ENCODE peak calls at places on chromosomes 6 and 20, in four cellular contexts. Z is A549, Q is HepG2, A is K562. R is an unnamed sample.

GRCh38 chr6:7504041-7504440 is 37.4 kb upstream of the DSP start:
- DNase-seq in Z (no peak), Q (no peak), A (no peak), R (no peak)

GRCh38 chr6:89050155-89050554 is 30.4 kb upstream of the PNRC1 start:
- DNase-seq in Z (no peak), Q (peak; percentile 23), A (no peak), R (no peak)

GRCh38 chr20:17768267-17768666 is 68.5 kb downstream of the BANF2 start:
- DNase-seq in Z (no peak), Q (no peak), A (no peak), R (no peak)

GRCh38 chr6:136146130-136146529 is 104.0 kb downstream of the MTFR2 start:
- DNase-seq in Z (no peak), Q (no peak), A (no peak), R (no peak)

GRCh38 chr6:11586574-11586973 is 49.0 kb downstream of the TMEM170B start:
- DNase-seq in Z (no peak), Q (no peak), A (no peak), R (no peak)

GRCh38 chr6:166344240-166344639 is 1.9 kb upstream of the SFT2D1 start:
- DNase-seq in Z (no peak), Q (no peak), A (no peak), R (no peak)

GRCh38 chr6:21664263-21665081 is 70.9 kb downstream of the SOX4 start:
- DNase-seq in Z (peak; percentile 18), Q (no peak), A (no peak), R (no peak)

GRCh38 chr6:14502551-14502950 is 385.0 kb downstream of the CD83 start:
- DNase-seq in Z (no peak), Q (no peak), A (peak; percentile 77), R (no peak)

GRCh38 chr6:36735110-36735971 is 37.7 kb downstream of the RAB44 start:
- DNase-seq in Z (no peak), Q (no peak), A (no peak), R (no peak)

GRCh38 chr6:36683145-36683655 is 4.7 kb downstream of the CDKN1A start:
- DNase-seq in Z (no peak), Q (no peak), A (no peak), R (no peak)

GRCh38 chr6:46199387-46199786 is 28.6 kb upstream of the ENPP5 start:
- DNase-seq in Z (no peak), Q (no peak), A (no peak), R (no peak)

GRCh38 chr20:34522969-34523871 is 7.0 kb downstream of the DYNLRB1 start:
- DNase-seq in Z (peak; percentile 57), Q (peak; percentile 83), A (peak; percentile 70), R (no peak)

GRCh38 chr6:35977308-35977707 is 47.1 kb downstream of the SLC26A8 start:
- DNase-seq in Z (no peak), Q (no peak), A (no peak), R (no peak)

GRCh38 chr20:16025084-16025483 is 548.2 kb downstream of the KIF16B start:
- DNase-seq in Z (no peak), Q (no peak), A (no peak), R (no peak)

GRCh38 chr20:43761396-43762340 is 34.9 kb upstream of the GTSF1L start:
- DNase-seq in Z (no peak), Q (no peak), A (no peak), R (no peak)

GRCh38 chr20:60138263-60139127 is 180.3 kb downstream of the CDH26 start:
- DNase-seq in Z (no peak), Q (no peak), A (peak; percentile 6), R (no peak)

GRCh38 chr20:3563113-3563512 is 92.3 kb downstream of the ATRN start:
- DNase-seq in Z (no peak), Q (no peak), A (no peak), R (no peak)

GRCh38 chr6:92114797-92115196 is 1304.6 kb downstream of the EPHA7 start:
- DNase-seq in Z (no peak), Q (no peak), A (no peak), R (no peak)

GRCh38 chr6:21870071-21870729 is 276.6 kb downstream of the SOX4 start:
- DNase-seq in Z (no peak), Q (no peak), A (no peak), R (no peak)

GRCh38 chr6:26055670-26056582 is 31.3 kb upstream of the HFE start:
- DNase-seq in Z (peak; percentile 87), Q (peak; percentile 92), A (peak; percentile 98), R (peak; percentile 95)

GRCh38 chr20:40689943-40690835 is 1.2 kb upstream of the MAFB start:
- DNase-seq in Z (peak; percentile 73), Q (peak; percentile 85), A (peak; percentile 66), R (peak; percentile 82)

GRCh38 chr6:29424575-29424974 is 9.8 kb downstream of the OR12D1 start:
- DNase-seq in Z (no peak), Q (no peak), A (no peak), R (no peak)

GRCh38 chr20:38692436-38693411 is 31.6 kb upstream of the SLC32A1 start:
- DNase-seq in Z (no peak), Q (peak; percentile 74), A (peak; percentile 86), R (no peak)

GRCh38 chr6:153024401-153025017 is 22.0 kb upstream of the MTRF1L start:
- DNase-seq in Z (peak; percentile 34), Q (peak; percentile 75), A (peak; percentile 80), R (peak; percentile 19)

GRCh38 chr20:58716476-58717277 is 24.1 kb downstream of the NPEPL1 start:
- DNase-seq in Z (no peak), Q (peak; percentile 53), A (no peak), R (no peak)

GRCh38 chr20:45952861-45953260 is 18.4 kb downstream of the PCIF1 start:
- DNase-seq in Z (no peak), Q (no peak), A (no peak), R (no peak)

GRCh38 chr6:25027221-25027916 is 91.6 kb upstream of the RIPOR2 start:
- DNase-seq in Z (no peak), Q (no peak), A (peak; percentile 28), R (no peak)

GRCh38 chr20:10580700-10581099 is 93.1 kb downstream of the JAG1 start:
- DNase-seq in Z (no peak), Q (no peak), A (no peak), R (no peak)

GRCh38 chr20:10578607-10579006 is 95.2 kb downstream of the JAG1 start:
- DNase-seq in Z (no peak), Q (peak; percentile 71), A (no peak), R (no peak)

GRCh38 chr20:10581823-10582222 is 92.0 kb downstream of the JAG1 start:
- DNase-seq in Z (no peak), Q (peak; percentile 56), A (no peak), R (no peak)

GRCh38 chr20:10577648-10578047 is 96.2 kb downstream of the JAG1 start:
- DNase-seq in Z (no peak), Q (no peak), A (no peak), R (no peak)

GRCh38 chr20:10579942-10580341 is 93.9 kb downstream of the JAG1 start:
- DNase-seq in Z (no peak), Q (no peak), A (no peak), R (no peak)
- TF ChIP-seq CHD2 in Z (no peak), Q (no peak), A (no peak), R (no peak)

GRCh38 chr6:128882991-128883571 is at the start of gene LAMA2:
- DNase-seq in Z (no peak), Q (peak; percentile 7), A (no peak), R (peak; percentile 75)
- TF ChIP-seq CHD2 in Z (no peak), Q (no peak), A (no peak), R (no peak)

GRCh38 chr6:57102976-57103375 is 13.0 kb downstream of the ZNF451 start:
- DNase-seq in Z (no peak), Q (no peak), A (no peak), R (no peak)

GRCh38 chr6:57094689-57095088 is 4.7 kb downstream of the ZNF451 start:
- DNase-seq in Z (no peak), Q (no peak), A (no peak), R (no peak)

DNA sequence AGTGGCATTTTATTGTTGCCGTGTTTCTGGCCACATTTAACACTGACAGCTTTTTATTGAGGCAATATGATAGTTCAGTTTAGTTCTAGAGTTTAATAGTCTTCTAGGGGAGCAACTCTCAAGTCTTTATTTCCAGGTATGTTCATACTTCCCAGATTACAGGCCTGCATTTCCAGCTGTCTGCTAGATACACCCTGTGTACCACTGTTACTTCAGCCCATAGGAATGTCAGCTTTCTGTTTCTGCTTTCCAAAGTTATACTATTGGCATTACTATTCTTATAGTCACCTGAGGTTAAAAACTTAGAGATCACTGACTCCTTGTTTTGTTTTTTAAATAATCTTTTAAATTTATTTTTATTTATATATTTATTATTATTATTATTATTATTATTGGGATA is 7.6 kb downstream of the ZNF451 start:
- DNase-seq in Z (no peak), Q (no peak), A (no peak), R (no peak)
- TF ChIP-seq CHD2 in Z (no peak), Q (no peak), A (no peak), R (no peak)

DNA sequence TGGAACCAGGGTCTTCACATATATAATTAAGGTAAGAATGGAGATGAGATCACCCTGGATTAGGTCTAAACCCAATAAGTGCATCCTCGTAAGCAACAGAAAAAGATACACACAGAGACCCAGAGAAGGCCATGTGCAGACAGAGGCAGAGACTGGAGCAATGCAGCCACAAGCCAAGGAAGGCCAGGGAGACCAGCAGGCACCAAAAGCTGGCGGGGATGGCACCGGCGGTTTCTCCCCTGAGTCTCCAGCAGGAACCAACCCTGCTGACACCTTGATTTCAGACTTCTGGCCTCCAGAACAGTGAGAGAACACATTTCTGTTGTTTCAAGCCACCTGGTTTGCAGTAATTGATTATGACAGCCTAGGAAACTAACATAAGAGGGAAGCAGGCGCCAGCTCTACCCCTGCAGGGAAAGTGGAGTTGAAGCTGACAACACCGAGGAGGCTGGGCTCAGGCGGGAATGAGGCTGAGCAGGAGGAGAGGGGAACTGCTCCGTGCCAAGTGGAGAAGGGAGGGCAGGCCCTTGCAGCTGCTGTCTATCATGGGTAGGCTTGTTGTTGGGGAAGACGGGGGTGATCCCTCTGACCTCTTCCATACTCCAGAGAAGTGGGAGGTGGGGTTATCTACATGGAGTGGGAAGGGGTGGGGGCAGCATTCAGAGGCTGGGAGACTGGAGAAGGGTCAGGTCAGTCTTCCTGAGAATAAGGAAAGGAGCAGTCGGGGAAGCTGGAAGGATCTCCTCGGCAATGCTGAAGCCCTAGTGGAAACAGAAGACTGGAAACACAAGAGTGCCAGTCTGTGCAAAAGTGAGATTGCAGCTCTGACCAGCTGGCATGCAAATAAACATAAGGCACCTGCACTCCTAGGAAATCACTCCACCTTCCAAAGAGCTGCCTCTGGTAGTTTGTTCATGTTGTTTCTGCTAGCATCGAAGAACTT is 72.7 kb downstream of the NFATC2 start:
- DNase-seq in Z (no peak), Q (no peak), A (no peak), R (no peak)
- TF ChIP-seq CHD2 in Z (no peak), Q (no peak), A (no peak), R (no peak)